ENCODE peak calls at places on chromosomes 12 and 14, in five cellular contexts. O is astrocyte of the cerebellum; E is stimulated activated CD4-positive, alpha-beta T cell treated with anti-CD3 and anti-CD28 coated beads, Interleukin-15, amount 100 ng/mL, for 48 hours; A is substantia nigra; X is RCC 7860. W is an unnamed sample.

GRCh38 chr14:37221073-37221472 is 23.3 kb downstream of the MIPOL1 start:
- DNase-seq in E (no peak), X (no peak), A (no peak), O (no peak), W (no peak)

GRCh38 chr12:80045594-80045993 is 53.7 kb upstream of the OTOGL start:
- DNase-seq in O (peak), A (no peak), E (no peak), X (peak), W (peak)

GRCh38 chr12:32877670-32878459 is 18.7 kb downstream of the PKP2 start:
- DNase-seq in E (no peak), O (no peak), X (no peak), A (no peak), W (peak)

GRCh38 chr12:64681200-64682052 is 71.1 kb downstream of the RASSF3 start:
- DNase-seq in E (no peak), O (no peak), A (no peak), X (no peak), W (no peak)

GRCh38 chr12:112097641-112098040 is 10.9 kb downstream of the NAA25 start:
- DNase-seq in X (peak), A (no peak), O (no peak), E (no peak), W (no peak)

GRCh38 chr12:57893460-57894353 is 47.2 kb upstream of the CTDSP2 start:
- DNase-seq in O (peak), A (peak), E (no peak), X (no peak), W (peak)

GRCh38 chr14:24298892-24299254 is 707 bp downstream of the DHRS1 start:
- DNase-seq in E (no peak), X (peak), A (no peak), O (no peak), W (peak)

GRCh38 chr12:82781288-82782078 is 94.8 kb downstream of the TMTC2 start:
- DNase-seq in O (peak), A (no peak), E (no peak), X (no peak), W (no peak)

GRCh38 chr12:128807161-128807724 is 16.5 kb downstream of the SLC15A4 start:
- DNase-seq in E (no peak), X (no peak), O (no peak), A (peak), W (no peak)

GRCh38 chr14:52142504-52142903 is 73.6 kb upstream of the NID2 start:
- DNase-seq in E (no peak), A (no peak), O (no peak), X (no peak), W (no peak)

GRCh38 chr14:22095845-22096510 is 422.4 kb upstream of the OR4E1 start:
- DNase-seq in O (no peak), A (no peak), X (no peak), E (no peak), W (no peak)

GRCh38 chr14:60753264-60754126 is 18.9 kb downstream of the MNAT1 start:
- DNase-seq in E (peak), A (no peak), O (no peak), X (no peak), W (peak)

GRCh38 chr14:22465201-22465835 is 123.7 kb downstream of the DAD1 start:
- DNase-seq in E (no peak), X (peak), O (no peak), A (no peak), W (peak)

GRCh38 chr12:91382081-91382543 is 199.5 kb upstream of the DCN start:
- DNase-seq in O (peak), A (peak), E (peak), X (peak), W (peak)

GRCh38 chr12:38392584-38393144 is 76.1 kb downstream of the ALG10B start:
- DNase-seq in E (no peak), A (no peak), O (no peak), X (peak), W (no peak)

GRCh38 chr14:104694991-104695659 is 5.7 kb downstream of the INF2 start:
- DNase-seq in O (no peak), A (no peak), E (peak), X (peak), W (no peak)

GRCh38 chr12:95102916-95103671 is 29.7 kb upstream of the NR2C1 start:
- DNase-seq in E (peak), O (peak), X (peak), A (no peak), W (peak)

GRCh38 chr12:6084261-6084968 is 40.1 kb downstream of the VWF start:
- DNase-seq in E (no peak), A (peak), O (peak), X (peak), W (peak)

GRCh38 chr12:76623929-76624328 is 64.4 kb upstream of the OSBPL8 start:
- DNase-seq in E (no peak), A (no peak), O (no peak), X (peak), W (peak)

GRCh38 chr12:52608826-52609630 is 7.8 kb upstream of the KRT72 start:
- DNase-seq in X (no peak), O (no peak), E (no peak), A (no peak), W (no peak)

GRCh38 chr12:53287741-53288216 is 7.6 kb upstream of the PFDN5 start:
- DNase-seq in X (peak), A (peak), E (peak), O (peak), W (peak)

GRCh38 chr14:73680821-73681220 is 33.4 kb downstream of the PNMA1 start:
- DNase-seq in X (no peak), A (no peak), E (no peak), O (no peak), W (no peak)

GRCh38 chr14:29454026-29454693 is 473.5 kb downstream of the PRKD1 start:
- DNase-seq in X (no peak), E (no peak), O (no peak), A (no peak), W (no peak)

GRCh38 chr12:130013771-130014484 is 110.1 kb upstream of the TMEM132D start:
- DNase-seq in E (peak), A (peak), O (peak), X (peak), W (peak)

GRCh38 chr12:122133192-122133950 is 40.6 kb downstream of the IL31 start:
- DNase-seq in O (no peak), X (no peak), E (no peak), A (no peak), W (no peak)

GRCh38 chr12:124655317-124656213 is 88.2 kb upstream of the NCOR2 start:
- DNase-seq in O (peak), E (no peak), A (peak), X (no peak), W (peak)

GRCh38 chr12:55700255-55701018 is 7.3 kb downstream of the ITGA7 start:
- DNase-seq in X (no peak), A (no peak), E (no peak), O (no peak), W (peak)

GRCh38 chr12:89492883-89493282 is 31.7 kb downstream of the GALNT4 start:
- DNase-seq in X (no peak), O (no peak), E (no peak), A (no peak), W (no peak)

GRCh38 chr14:36520601-36521525 is 831 bp upstream of the NKX2-1 start:
- DNase-seq in X (no peak), E (no peak), A (no peak), O (no peak), W (peak)

GRCh38 chr12:117718559-117718958 is 250.2 kb downstream of the KSR2 start:
- DNase-seq in X (no peak), O (no peak), E (no peak), A (no peak), W (peak)

GRCh38 chr12:31265722-31266121 is 60.2 kb downstream of the SINHCAF start:
- DNase-seq in O (no peak), E (no peak), X (no peak), A (no peak), W (no peak)

GRCh38 chr12:19402743-19403400 is 36.4 kb upstream of the AEBP2 start:
- DNase-seq in O (no peak), A (peak), E (no peak), X (no peak), W (peak)

GRCh38 chr12:115964626-115965025 is 312.9 kb downstream of the MED13L start:
- DNase-seq in O (no peak), E (no peak), X (no peak), A (no peak), W (no peak)

GRCh38 chr12:127964717-127965116 is 302.3 kb upstream of the TMEM132C start:
- DNase-seq in E (no peak), A (no peak), O (no peak), X (no peak), W (peak)

W was measured in AG10803.